ENCODE peak calls at places on chromosomes 6 and 20, in five cellular contexts. D is ovary; S is RWPE2; Y is stomach; E is CD8-positive, alpha-beta memory T cell. U is an unnamed sample.

GRCh38 chr6:29847871-29848630 is 20.4 kb downstream of the HLA-G start:
- DNase-seq in D (peak), S (no peak), Y (peak), E (peak), U (peak)

GRCh38 chr6:121436966-121437756 is 1.7 kb downstream of the GJA1 start:
- DNase-seq in D (peak), S (peak), Y (no peak), E (no peak), U (no peak)

GRCh38 chr6:6891949-6892461 is 215.8 kb upstream of the RREB1 start:
- DNase-seq in D (no peak), S (no peak), Y (no peak), E (no peak), U (no peak)

GRCh38 chr6:170011233-170012142 is 260.1 kb downstream of the ERMARD start:
- DNase-seq in D (peak), S (no peak), Y (no peak), E (no peak), U (peak)

GRCh38 chr6:15843764-15844163 is 180.9 kb upstream of the DTNBP1 start:
- DNase-seq in D (no peak), S (no peak), Y (no peak), E (no peak), U (no peak)

GRCh38 chr6:145829950-145830349 is 15.4 kb upstream of the FBXO30 start:
- DNase-seq in D (no peak), S (no peak), Y (no peak), E (no peak), U (no peak)

GRCh38 chr20:3085571-3086072 is 1.1 kb upstream of the AVP start:
- DNase-seq in D (no peak), S (no peak), Y (no peak), E (no peak), U (no peak)

GRCh38 chr6:13357551-13358075 is 29.3 kb upstream of the TBC1D7 start:
- DNase-seq in D (no peak), S (no peak), Y (no peak), E (no peak), U (peak)

GRCh38 chr6:5672581-5673011 is 334.1 kb downstream of the NRN1 start:
- DNase-seq in D (no peak), S (no peak), Y (no peak), E (no peak), U (no peak)

GRCh38 chr6:106858653-106859092 is 115.9 kb downstream of the CD24 start:
- DNase-seq in D (no peak), S (peak), Y (no peak), E (no peak), U (no peak)

GRCh38 chr20:35871311-35871771 is 83.0 kb downstream of the SCAND1 start:
- DNase-seq in D (no peak), S (peak), Y (peak), E (no peak), U (no peak)

DNA sequence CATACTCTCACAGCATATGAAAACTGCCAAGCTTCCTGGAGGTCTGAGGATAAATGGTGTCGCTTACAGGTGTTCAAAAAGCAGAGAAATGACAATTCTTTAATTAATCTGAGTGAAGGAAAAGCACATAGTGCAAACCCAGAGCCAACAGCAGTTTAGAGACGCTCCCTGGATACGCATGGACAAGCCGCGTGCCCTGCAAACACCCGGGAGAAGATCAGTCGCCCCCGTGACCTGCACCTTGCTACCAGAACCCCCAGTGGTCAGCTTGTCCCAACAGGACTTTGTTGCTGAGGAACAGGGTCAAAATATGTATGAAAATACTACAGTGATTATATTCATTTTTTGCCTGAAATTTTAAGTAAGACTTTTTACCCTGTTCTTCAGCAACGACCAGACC is 93.9 kb downstream of the PSMG4 start:
- DNase-seq in D (no peak), S (no peak), Y (no peak), E (no peak), U (no peak)
- H3K27ac ChIP-seq in D (no peak), S (no peak), Y (peak), E (no peak), U (peak)

GRCh38 chr6:156776470-156776840 is 723 bp upstream of the ARID1B start:
- DNase-seq in D (no peak), S (no peak), Y (no peak), E (peak), U (no peak)

GRCh38 chr6:156775717-156776116 is 1.5 kb upstream of the ARID1B start:
- DNase-seq in D (no peak), S (no peak), Y (no peak), E (no peak), U (no peak)

GRCh38 chr6:156773476-156773875 is 3.7 kb upstream of the ARID1B start:
- DNase-seq in D (no peak), S (no peak), Y (no peak), E (no peak), U (no peak)

GRCh38 chr6:156774872-156775405 is 2.2 kb upstream of the ARID1B start:
- DNase-seq in D (no peak), S (no peak), Y (no peak), E (no peak), U (no peak)

GRCh38 chr6:156773935-156774871 is 3.0 kb upstream of the ARID1B start:
- DNase-seq in D (no peak), S (no peak), Y (no peak), E (no peak), U (no peak)
- H3K27ac ChIP-seq in D (peak), S (no peak), Y (no peak), E (no peak), U (no peak)

DNA sequence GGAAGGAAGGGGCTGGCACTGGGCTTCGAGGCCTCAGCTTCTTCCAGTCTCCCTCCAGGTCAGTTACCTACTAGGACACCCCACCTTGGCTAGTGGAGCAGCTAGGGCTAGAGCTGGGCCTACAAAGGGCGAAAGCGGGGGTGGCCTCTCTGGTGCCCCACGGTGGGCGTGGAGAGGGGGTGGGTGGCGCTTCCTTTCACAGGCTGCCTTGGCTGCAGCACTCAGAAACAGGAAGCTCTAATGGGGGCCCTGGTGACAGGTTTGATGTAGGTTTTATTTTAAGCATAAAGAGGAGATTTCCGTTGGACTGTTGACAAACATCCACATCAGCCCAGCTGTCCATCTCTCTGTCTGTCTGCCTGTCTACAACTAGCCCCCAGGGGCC is 13.4 kb downstream of the FAM110A start:
- DNase-seq in D (no peak), S (no peak), Y (no peak), E (peak), U (no peak)
- H3K27ac ChIP-seq in D (no peak), S (no peak), Y (no peak), E (peak), U (no peak)

DNA sequence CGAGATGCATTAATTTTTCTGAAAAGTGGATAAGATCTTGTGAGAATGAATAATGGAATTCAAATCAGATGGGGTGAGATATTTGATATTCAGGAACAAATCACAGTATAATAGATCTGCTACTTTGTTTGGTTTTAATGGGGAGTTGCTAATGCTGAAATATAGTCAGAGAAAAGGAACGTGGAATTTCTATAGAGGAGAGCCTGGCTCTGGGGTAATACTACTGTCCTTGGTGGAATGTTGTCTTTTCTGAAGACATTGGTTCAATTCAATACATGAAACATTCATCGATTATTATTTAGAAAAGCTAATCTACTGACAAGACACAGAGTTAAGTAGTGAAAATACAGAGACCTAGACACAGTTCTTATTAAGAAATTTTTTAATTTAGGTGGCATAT is 108.6 kb downstream of the ESR1 start:
- DNase-seq in D (no peak), S (no peak), Y (no peak), E (no peak), U (no peak)
- H3K27ac ChIP-seq in D (no peak), S (peak), Y (no peak), E (no peak), U (no peak)

DNA sequence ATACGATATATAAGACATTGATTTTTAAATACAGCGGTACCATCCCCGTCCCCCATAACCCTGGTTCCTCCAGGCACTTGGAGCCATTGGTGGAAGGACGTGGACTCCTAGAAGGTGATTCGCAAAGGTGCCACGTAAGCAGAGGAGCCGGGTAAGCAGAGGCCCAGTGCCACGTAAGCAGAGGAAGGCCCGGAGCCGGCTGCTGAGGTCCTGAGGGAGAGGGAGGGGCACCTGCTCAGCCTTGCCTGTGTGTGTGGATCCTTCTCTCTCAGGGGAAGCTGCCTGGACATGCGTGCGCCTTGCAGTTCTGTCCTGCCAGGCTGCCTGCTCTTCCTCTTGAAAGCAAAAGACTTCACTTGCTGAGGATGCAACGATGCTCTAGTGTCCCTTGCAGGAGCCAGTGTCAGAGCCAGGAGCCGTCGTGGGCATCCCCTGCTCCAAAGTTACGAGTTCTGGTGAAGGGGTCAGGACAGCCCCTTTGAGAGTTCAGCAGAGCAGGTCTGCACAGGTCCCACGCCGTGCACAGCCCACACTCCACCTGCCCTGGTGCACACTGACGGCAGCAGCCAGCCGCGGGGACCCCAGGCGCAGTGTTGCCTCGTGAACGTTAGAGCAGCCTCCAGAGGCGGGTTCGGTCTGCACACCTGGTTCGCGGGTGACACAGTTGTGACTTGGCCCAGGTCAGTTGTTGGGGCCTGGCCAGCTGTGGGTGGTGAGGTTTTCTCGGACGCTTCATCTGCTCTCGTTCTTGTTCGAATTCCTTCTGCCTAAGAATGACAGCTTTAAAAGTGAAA is 1.8 kb upstream of the NKAIN4 start:
- DNase-seq in D (no peak), S (no peak), Y (no peak), E (no peak), U (no peak)
- H3K27ac ChIP-seq in D (no peak), S (no peak), Y (no peak), E (no peak), U (no peak)

GRCh38 chr6:3405679-3406078 is 51.2 kb downstream of the SLC22A23 start:
- DNase-seq in D (no peak), S (no peak), Y (no peak), E (no peak), U (no peak)
- H3K27ac ChIP-seq in D (no peak), S (peak), Y (peak), E (no peak), U (no peak)

GRCh38 chr20:50277064-50277415 is 86.4 kb downstream of the CEBPB start:
- DNase-seq in D (no peak), S (no peak), Y (no peak), E (no peak), U (no peak)

GRCh38 chr20:50279988-50280850 is 89.6 kb downstream of the CEBPB start:
- DNase-seq in D (no peak), S (peak), Y (no peak), E (no peak), U (no peak)

GRCh38 chr20:50277460-50278376 is 87.1 kb downstream of the CEBPB start:
- DNase-seq in D (no peak), S (peak), Y (no peak), E (no peak), U (no peak)

GRCh38 chr20:50278684-50279531 is 88.3 kb downstream of the CEBPB start:
- DNase-seq in D (peak), S (peak), Y (peak), E (no peak), U (no peak)

GRCh38 chr20:50278377-50278683 is 87.7 kb downstream of the CEBPB start:
- DNase-seq in D (peak), S (peak), Y (no peak), E (no peak), U (no peak)
- H3K27ac ChIP-seq in D (peak), S (no peak), Y (peak), E (peak), U (no peak)

GRCh38 chr6:85389180-85389797 is 60.6 kb upstream of the NT5E start:
- DNase-seq in D (no peak), S (no peak), Y (no peak), E (no peak), U (no peak)
- H3K27ac ChIP-seq in D (no peak), S (no peak), Y (no peak), E (no peak), U (no peak)